ENCODE peak calls at places on chromosomes 16 and 17, in four cellular contexts. A is BE2C, Q is A549, Y is stomach. H is an unnamed sample.

GRCh38 chr16:58030136-58030840 is 4.7 kb downstream of the MMP15 start:
- DNase-seq in A (no peak), Q (no peak), Y (no peak), H (no peak)

GRCh38 chr17:78168906-78169793 is 769 bp downstream of the SYNGR2 start:
- DNase-seq in A (peak; percentile 56), Q (peak; percentile 80), Y (peak; percentile 72), H (peak; percentile 38)

GRCh38 chr16:57628008-57628781 is at the start of gene ADGRG1:
- DNase-seq in A (peak; percentile 75), Q (peak; percentile 93), Y (peak; percentile 72), H (peak; percentile 55)

GRCh38 chr16:12315330-12316138 is 339.0 kb downstream of the SNX29 start:
- DNase-seq in A (no peak), Q (peak; percentile 72), Y (peak; percentile 46), H (no peak)

GRCh38 chr16:56451753-56452689 is 667 bp downstream of the OGFOD1 start:
- DNase-seq in A (peak; percentile 65), Q (peak; percentile 11), Y (no peak), H (peak; percentile 45)

GRCh38 chr17:22463110-22463850 is 771.0 kb downstream of the KCNJ18 start:
- DNase-seq in A (no peak), Q (no peak), Y (no peak), H (no peak)

GRCh38 chr16:83137326-83137770 is 510.6 kb downstream of the CDH13 start:
- DNase-seq in A (no peak), Q (peak; percentile 5), Y (peak; percentile 28), H (no peak)

GRCh38 chr17:36755586-36755985 is 154.2 kb downstream of the MRM1 start:
- DNase-seq in A (peak; percentile 66), Q (peak; percentile 74), Y (no peak), H (peak; percentile 78)

GRCh38 chr17:57697891-57698708 is 47.0 kb downstream of the CCDC182 start:
- DNase-seq in A (no peak), Q (no peak), Y (no peak), H (peak; percentile 63)

GRCh38 chr16:65315004-65315398 is 193.1 kb upstream of the CDH11 start:
- DNase-seq in A (no peak), Q (no peak), Y (no peak), H (no peak)

GRCh38 chr17:74759243-74759801 is 10.9 kb downstream of the NHERF1 start:
- DNase-seq in A (no peak), Q (no peak), Y (no peak), H (no peak)
- H3K4me1 ChIP-seq in A (peaks cover 44% of the 10 kb centered on the region), Q (peaks cover 69% of the 10 kb centered on the region), Y (peaks cover 76% of the 10 kb centered on the region), H (peaks cover 10% of the 10 kb centered on the region)

GRCh38 chr16:10298416-10298815 is 87.4 kb upstream of the ATF7IP2 start:
- DNase-seq in A (no peak), Q (no peak), Y (no peak), H (no peak)
- H3K4me3 ChIP-seq in A (no peak overlapping the region), Q (no peak overlapping the region), Y (no peak overlapping the region), H (no peak overlapping the region)

DNA sequence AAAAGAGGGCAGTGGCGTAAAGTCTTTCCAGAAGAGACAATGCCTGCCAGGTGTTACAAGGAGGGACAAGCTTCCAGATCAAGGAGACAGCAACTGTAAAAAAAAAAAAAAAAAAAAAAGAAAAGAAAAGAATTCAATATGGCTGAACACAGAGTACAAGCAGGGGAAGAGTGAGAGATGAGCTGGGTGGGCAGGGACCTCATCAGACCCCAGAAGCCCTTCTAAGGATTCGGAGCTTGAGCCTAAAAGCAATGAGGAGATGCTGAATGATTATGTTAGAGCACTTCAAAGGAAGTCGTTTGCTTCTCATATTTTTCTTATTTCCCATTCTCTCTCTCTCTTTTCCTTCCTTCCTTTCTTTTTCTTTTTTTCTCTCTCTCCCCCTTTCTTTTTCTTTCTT is 103.0 kb downstream of the YPEL2 start:
- DNase-seq in A (no peak), Q (no peak), Y (no peak), H (no peak)
- H3K4me1 ChIP-seq in A (peaks cover 5% of the 10 kb centered on the region), Q (peaks cover 10% of the 10 kb centered on the region), Y (peaks cover 14% of the 10 kb centered on the region), H (peaks cover 13% of the 10 kb centered on the region)

GRCh38 chr17:68515238-68515637 is 3.0 kb downstream of the PRKAR1A start:
- DNase-seq in A (no peak), Q (no peak), Y (no peak), H (no peak)

GRCh38 chr17:68512967-68513474 is 791 bp downstream of the PRKAR1A start:
- DNase-seq in A (no peak), Q (peak; percentile 69), Y (no peak), H (peak; percentile 46)

GRCh38 chr17:68516732-68517131 is 4.5 kb downstream of the PRKAR1A start:
- DNase-seq in A (no peak), Q (no peak), Y (no peak), H (no peak)

GRCh38 chr17:68513932-68514331 is 1.7 kb downstream of the PRKAR1A start:
- DNase-seq in A (no peak), Q (no peak), Y (no peak), H (no peak)

DNA sequence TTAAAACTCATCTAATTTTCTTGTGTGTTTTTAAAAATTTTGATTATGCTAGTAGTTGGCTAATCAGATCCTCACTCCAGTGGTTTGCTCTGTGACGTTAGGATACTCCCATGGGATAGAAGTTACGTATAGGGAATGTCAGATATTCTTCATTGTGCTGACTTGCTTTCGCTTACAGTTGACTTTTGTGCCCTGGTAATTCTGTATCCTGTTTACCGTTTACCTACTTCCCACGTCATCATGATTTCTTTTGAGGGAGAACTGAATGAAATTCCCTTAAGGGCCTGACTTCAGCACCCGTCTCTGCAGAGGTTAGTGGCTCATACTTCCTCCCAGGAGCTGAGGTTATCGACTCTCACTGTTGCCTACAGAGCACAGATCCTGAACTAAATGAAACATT is 2.6 kb downstream of the PRKAR1A start:
- DNase-seq in A (no peak), Q (peak; percentile 20), Y (no peak), H (no peak)
- H3K4me3 ChIP-seq in A (peak overlapping the region; percentile 94), Q (no peak overlapping the region), Y (no peak overlapping the region), H (peak overlapping the region; percentile 70)

DNA sequence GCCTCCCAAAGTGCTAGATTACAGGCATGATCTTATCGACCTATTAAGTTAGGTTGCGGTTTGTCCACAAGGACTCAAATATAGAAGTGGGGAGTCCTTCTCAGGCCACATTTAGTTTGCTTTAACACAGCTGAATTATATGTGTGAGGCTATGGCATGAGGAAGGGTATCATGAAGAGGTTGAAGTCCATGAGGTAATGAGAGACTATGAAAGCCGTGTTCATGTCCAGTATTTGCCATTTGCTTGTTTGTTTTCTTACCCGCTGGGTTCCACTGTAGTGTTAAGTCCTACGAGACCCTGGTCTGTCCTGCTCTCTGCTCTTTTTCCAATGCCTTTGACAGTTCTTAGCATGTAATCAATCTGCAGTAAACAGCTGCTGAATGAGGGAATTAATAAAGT is 1072.4 kb upstream of the EEF2KMT start:
- DNase-seq in A (no peak), Q (no peak), Y (no peak), H (no peak)
- H3K4me1 ChIP-seq in A (no peaks in the 10 kb centered on the region), Q (no peaks in the 10 kb centered on the region), Y (no peaks in the 10 kb centered on the region), H (no peaks in the 10 kb centered on the region)

GRCh38 chr17:52158450-52159042 is at the start of gene CA10:
- DNase-seq in A (peak; percentile 52), Q (no peak), Y (no peak), H (no peak)

GRCh38 chr17:52157603-52158449 is 688 bp downstream of the CA10 start:
- DNase-seq in A (peak; percentile 43), Q (no peak), Y (no peak), H (no peak)

GRCh38 chr17:52159810-52160578 is 1.5 kb upstream of the CA10 start:
- DNase-seq in A (peak; percentile 14), Q (no peak), Y (no peak), H (no peak)

GRCh38 chr17:52157161-52157560 is 1.4 kb downstream of the CA10 start:
- DNase-seq in A (no peak), Q (no peak), Y (no peak), H (no peak)

DNA sequence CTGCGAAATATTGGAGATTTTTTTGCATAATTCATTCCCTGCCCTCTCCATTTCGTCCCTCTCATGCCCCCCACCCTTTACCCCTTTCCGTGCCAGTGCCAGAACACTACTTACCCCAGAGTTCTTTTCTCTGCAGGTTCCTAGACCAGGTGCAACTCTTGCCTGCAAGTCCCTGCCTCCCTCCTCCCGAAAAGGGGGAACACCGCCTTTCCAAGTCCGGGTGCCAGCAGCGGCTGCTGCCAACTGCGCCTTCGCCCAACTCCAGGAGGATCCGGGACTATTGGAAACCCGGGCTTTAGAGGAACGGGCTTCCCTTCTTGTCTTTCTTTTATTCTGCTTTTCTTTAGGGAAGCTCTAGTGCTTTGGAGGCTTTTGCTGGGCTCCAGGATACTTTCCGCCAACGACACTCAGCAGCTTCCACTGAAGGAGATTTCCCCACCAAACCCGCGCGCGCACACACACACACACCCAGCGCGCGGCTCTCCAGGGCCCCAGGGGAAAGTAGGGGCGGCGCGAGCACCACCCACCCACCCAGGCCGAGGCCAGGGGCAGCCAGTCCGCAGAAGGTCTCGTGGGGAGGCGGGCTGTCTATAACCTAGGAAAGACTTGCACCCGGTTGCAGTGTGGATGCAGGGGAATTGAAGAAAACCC is 770 bp upstream of the CA10 start:
- DNase-seq in A (peak; percentile 24), Q (no peak), Y (no peak), H (no peak)
- H3K4me3 ChIP-seq in A (peak overlapping the region; percentile 75), Q (no peak overlapping the region), Y (peak overlapping the region; percentile 29), H (no peak overlapping the region)